ENCODE peak calls at places on chromosome 13, in ten cellular contexts. Z is HS-5; D is activated CD4-positive, alpha-beta T cell treated with anti-CD3 and anti-CD28 coated beads, Interleukin-2, amount 10 ng/mL, durations not matched to agents 7 days and 5 days; V is NCI-H526 treated with DMSO at 0.1 percent for 48 hours; E is stimulated activated naive CD4-positive, alpha-beta T cell treated with Interleukin-2 at 50 U/mL for 16 hours; R is activated effector memory CD4-positive, alpha-beta T cell treated with Interleukin-2 at 50 U/mL for 16 hours; K is ovary; T is stimulated activated CD8-positive, alpha-beta memory T cell treated with anti-CD3 and anti-CD28 coated beads, Interleukin-4, amount 100 ng/mL, for 48 hours; F is MV-4-11; S is brain pericyte. M is an unnamed sample.

GRCh38 chr13:54574791-54575190 is 1546.2 kb downstream of the OLFM4 start:
- DNase-seq in Z (no peak), D (no peak), V (peak), E (no peak), R (no peak), K (no peak), T (no peak), F (no peak), S (no peak), M (no peak)

GRCh38 chr13:113764793-113765190 is 5.8 kb downstream of the TMEM255B start:
- DNase-seq in Z (no peak), D (no peak), V (no peak), E (no peak), R (no peak), K (no peak), T (no peak), F (no peak), S (no peak), M (peak)

GRCh38 chr13:106567421-106568224 is at the start of gene ARGLU1:
- DNase-seq in Z (peak), D (peak), V (peak), E (peak), R (peak), K (peak), T (peak), F (peak), S (peak), M (peak)

GRCh38 chr13:19567820-19568534 is 6.6 kb upstream of the TPTE2 start:
- DNase-seq in Z (no peak), D (no peak), V (no peak), E (no peak), R (no peak), K (no peak), T (no peak), F (no peak), S (no peak), M (no peak)

GRCh38 chr13:32254916-32255743 is 60.0 kb downstream of the ZAR1L start:
- DNase-seq in Z (no peak), D (no peak), V (no peak), E (no peak), R (no peak), K (no peak), T (no peak), F (no peak), S (no peak), M (no peak)

GRCh38 chr13:28531195-28531955 is 36.4 kb upstream of the FLT1 start:
- DNase-seq in Z (no peak), D (no peak), V (peak), E (no peak), R (no peak), K (no peak), T (no peak), F (no peak), S (no peak), M (no peak)

GRCh38 chr13:48532146-48532472 is 771 bp downstream of the RCBTB2 start:
- DNase-seq in Z (peak), D (no peak), V (no peak), E (peak), R (no peak), K (no peak), T (no peak), F (peak), S (no peak), M (no peak)

GRCh38 chr13:102878491-102878890 is 32.7 kb downstream of the ERCC5 start:
- DNase-seq in Z (no peak), D (no peak), V (no peak), E (no peak), R (no peak), K (no peak), T (no peak), F (no peak), S (no peak), M (no peak)

M was measured in WERI-Rb-1.